ENCODE peak calls at places on chromosomes 11 and 22, in eight cellular contexts. Y is stomach, E is Peyer's patch, F is body of pancreas, X is ovary, Q is heart left ventricle, M is adrenal gland, O is prostate gland. P is an unnamed sample. For H3K27me3, the result is how much of the 10 kb centered on the place peaks cover.

GRCh38 chr11:40188848-40189247 is 1270.6 kb downstream of the LRRC4C start:
- DNase-seq in Y (peak), E (no peak), F (peak), X (no peak), Q (no peak), M (no peak), O (no peak), P (no peak)

GRCh38 chr11:1506981-1507380 is 20.4 kb upstream of the MOB2 start:
- DNase-seq in Y (no peak), E (no peak), F (no peak), X (peak), Q (no peak), M (no peak), O (no peak), P (peak)

GRCh38 chr11:108319541-108320145 is 96.8 kb downstream of the ATM start:
- DNase-seq in Y (no peak), E (no peak), F (no peak), X (no peak), Q (no peak), M (no peak), O (no peak), P (no peak)

GRCh38 chr11:8092587-8093424 is 11.8 kb downstream of the TUB start:
- DNase-seq in Y (peak), E (no peak), F (peak), X (peak), Q (peak), M (peak), O (peak), P (peak)

GRCh38 chr11:111531687-111532364 is 8.7 kb upstream of the LAYN start:
- DNase-seq in Y (no peak), E (no peak), F (no peak), X (no peak), Q (no peak), M (no peak), O (peak), P (no peak)

GRCh38 chr22:21982338-21982965 is at the start of gene TOP3B:
- DNase-seq in Y (peak), E (peak), F (peak), X (peak), Q (peak), M (peak), O (peak), P (peak)

GRCh38 chr11:62457474-62457873 is 38.6 kb downstream of the SCGB1A1 start:
- DNase-seq in Y (no peak), E (no peak), F (no peak), X (no peak), Q (no peak), M (no peak), O (no peak), P (no peak)

GRCh38 chr22:32744560-32744959 is 56.9 kb upstream of the TIMP3 start:
- DNase-seq in Y (no peak), E (no peak), F (no peak), X (no peak), Q (no peak), M (no peak), O (no peak), P (no peak)

GRCh38 chr11:13169709-13170108 is 107.9 kb upstream of the BMAL1 start:
- DNase-seq in Y (no peak), E (no peak), F (peak), X (no peak), Q (no peak), M (peak), O (no peak), P (no peak)

GRCh38 chr11:97140885-97141494 is 751.2 kb downstream of the JRKL start:
- DNase-seq in Y (no peak), E (no peak), F (no peak), X (no peak), Q (no peak), M (no peak), O (no peak), P (no peak)

GRCh38 chr22:40478456-40479125 is 108.2 kb downstream of the SGSM3 start:
- DNase-seq in Y (no peak), E (no peak), F (no peak), X (no peak), Q (no peak), M (no peak), O (no peak), P (no peak)

GRCh38 chr11:84965484-84965883 is 661.7 kb downstream of the DLG2 start:
- DNase-seq in Y (no peak), E (no peak), F (no peak), X (no peak), Q (no peak), M (no peak), O (no peak), P (no peak)

GRCh38 chr11:20367313-20367948 is 3.9 kb downstream of the HTATIP2 start:
- DNase-seq in Y (peak), E (no peak), F (no peak), X (peak), Q (no peak), M (peak), O (no peak), P (no peak)

GRCh38 chr11:118908931-118909618 is 16.7 kb downstream of the BCL9L start:
- DNase-seq in Y (peak), E (no peak), F (peak), X (peak), Q (peak), M (peak), O (peak), P (no peak)

GRCh38 chr22:27959335-27960090 is 40.5 kb upstream of the PITPNB start:
- DNase-seq in Y (no peak), E (no peak), F (peak), X (no peak), Q (no peak), M (peak), O (no peak), P (no peak)

GRCh38 chr11:608751-609354 is 6.9 kb downstream of the IRF7 start:
- DNase-seq in Y (no peak), E (peak), F (no peak), X (no peak), Q (no peak), M (no peak), O (no peak), P (no peak)

GRCh38 chr11:28699701-28700100 is 591.5 kb downstream of the METTL15 start:
- DNase-seq in Y (no peak), E (no peak), F (no peak), X (no peak), Q (no peak), M (no peak), O (no peak), P (no peak)

GRCh38 chr11:126766425-126766824 is 234.1 kb downstream of the KIRREL3 start:
- DNase-seq in Y (no peak), E (no peak), F (no peak), X (no peak), Q (no peak), M (no peak), O (no peak), P (no peak)

GRCh38 chr11:8107642-8108041 is 26.6 kb downstream of the TUB start:
- DNase-seq in Y (peak), E (no peak), F (no peak), X (no peak), Q (no peak), M (no peak), O (no peak), P (no peak)

GRCh38 chr11:61065955-61066638 is 36.2 kb upstream of the CD5 start:
- DNase-seq in Y (no peak), E (no peak), F (no peak), X (no peak), Q (no peak), M (no peak), O (no peak), P (no peak)

GRCh38 chr11:119081682-119082081 is 3.0 kb upstream of the HMBS start:
- DNase-seq in Y (no peak), E (no peak), F (no peak), X (no peak), Q (no peak), M (no peak), O (no peak), P (no peak)

GRCh38 chr22:20034143-20034542 is 13.2 kb downstream of the TANGO2 start:
- DNase-seq in Y (no peak), E (no peak), F (no peak), X (no peak), Q (no peak), M (no peak), O (no peak), P (no peak)

GRCh38 chr11:128421577-128421976 is 165.8 kb downstream of the ETS1 start:
- DNase-seq in Y (no peak), E (no peak), F (no peak), X (no peak), Q (no peak), M (no peak), O (no peak), P (no peak)

GRCh38 chr22:32804036-32804435 is 2.5 kb downstream of the TIMP3 start:
- DNase-seq in Y (no peak), E (no peak), F (no peak), X (no peak), Q (peak), M (no peak), O (no peak), P (no peak)

GRCh38 chr11:63480039-63480438 is 10.9 kb downstream of the PLAAT5 start:
- DNase-seq in Y (no peak), E (no peak), F (no peak), X (no peak), Q (no peak), M (no peak), O (no peak), P (no peak)

GRCh38 chr22:42959472-42960145 is 55.3 kb downstream of the PACSIN2 start:
- DNase-seq in Y (peak), E (no peak), F (peak), X (no peak), Q (peak), M (peak), O (peak), P (peak)

GRCh38 chr11:14073821-14074529 is 111.5 kb downstream of the SPON1 start:
- DNase-seq in Y (no peak), E (no peak), F (peak), X (no peak), Q (no peak), M (no peak), O (no peak), P (no peak)

GRCh38 chr11:129234978-129235377 is 42.9 kb upstream of the ARHGAP32 start:
- DNase-seq in Y (no peak), E (no peak), F (no peak), X (no peak), Q (no peak), M (no peak), O (no peak), P (no peak)

GRCh38 chr11:76910620-76911414 is 50.1 kb downstream of the ACER3 start:
- DNase-seq in Y (no peak), E (no peak), F (peak), X (peak), Q (peak), M (peak), O (no peak), P (no peak)

GRCh38 chr11:119797137-119797611 is 68.2 kb upstream of the NECTIN1 start:
- DNase-seq in Y (no peak), E (peak), F (no peak), X (no peak), Q (no peak), M (no peak), O (no peak), P (no peak)

GRCh38 chr22:23110922-23111527 is 30.8 kb downstream of the RSPH14 start:
- DNase-seq in Y (no peak), E (no peak), F (no peak), X (no peak), Q (no peak), M (no peak), O (no peak), P (no peak)

GRCh38 chr11:27401760-27402316 is 38.8 kb upstream of the CCDC34 start:
- DNase-seq in Y (no peak), E (no peak), F (no peak), X (no peak), Q (no peak), M (no peak), O (no peak), P (no peak)

GRCh38 chr22:30667092-30667485 is 586 bp downstream of the DUSP18 start:
- DNase-seq in Y (no peak), E (no peak), F (no peak), X (no peak), Q (no peak), M (no peak), O (no peak), P (no peak)

GRCh38 chr11:65026810-65027209 is 429 bp upstream of the SNX15 start:
- DNase-seq in Y (no peak), E (no peak), F (no peak), X (no peak), Q (no peak), M (no peak), O (no peak), P (no peak)

GRCh38 chr22:37000676-37001534 is 18.3 kb downstream of the TST start:
- DNase-seq in Y (no peak), E (no peak), F (no peak), X (no peak), Q (no peak), M (no peak), O (no peak), P (no peak)

GRCh38 chr11:117819096-117820040 is 5.2 kb downstream of the FXYD2 start:
- DNase-seq in Y (peak), E (peak), F (peak), X (peak), Q (peak), M (peak), O (no peak), P (no peak)

GRCh38 chr11:128884703-128885338 is 6.3 kb upstream of the KCNJ5 start:
- DNase-seq in Y (peak), E (no peak), F (peak), X (peak), Q (peak), M (peak), O (peak), P (no peak)

GRCh38 chr22:29623059-29623458 is 19.6 kb downstream of the NF2 start:
- DNase-seq in Y (no peak), E (no peak), F (no peak), X (no peak), Q (no peak), M (no peak), O (no peak), P (no peak)

GRCh38 chr11:118961591-118961990 is 5.5 kb downstream of the UPK2 start:
- DNase-seq in Y (no peak), E (no peak), F (no peak), X (no peak), Q (no peak), M (no peak), O (no peak), P (no peak)

DNA sequence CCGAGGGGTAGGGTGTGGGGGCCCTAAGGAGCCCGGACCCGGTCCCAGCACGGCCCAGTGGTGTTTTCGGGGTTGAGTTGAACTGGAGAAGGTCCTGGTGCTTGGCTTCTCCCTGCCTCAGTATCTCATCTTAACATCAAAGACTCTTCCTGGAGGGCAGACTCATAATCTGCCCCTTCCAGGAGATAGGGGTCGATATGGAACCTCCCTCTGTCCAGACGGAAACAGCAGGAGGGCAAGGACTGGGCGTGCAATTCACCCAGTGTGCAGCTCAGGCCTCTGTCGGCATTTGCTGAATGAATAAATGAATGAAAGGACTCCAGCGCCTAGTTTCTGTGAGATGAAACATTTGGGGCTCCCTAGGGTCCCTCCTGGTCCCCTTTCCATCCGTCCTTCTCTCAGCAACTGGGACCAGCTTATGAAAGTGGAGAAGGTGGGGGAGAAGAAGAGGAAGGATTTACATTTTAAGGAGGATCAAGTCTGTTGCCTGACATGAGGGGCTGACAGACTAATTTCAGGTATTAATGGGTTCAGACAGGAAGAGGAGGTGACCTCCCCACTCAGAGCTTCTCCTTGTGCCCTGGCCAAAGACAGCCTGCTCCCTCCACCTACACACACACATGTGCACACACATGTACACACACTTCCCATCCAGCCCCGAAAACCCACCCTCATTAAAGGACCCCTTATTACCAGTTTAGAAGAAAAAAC is 1.1 kb upstream of the SHISA8 start:
- DNase-seq in Y (no peak), E (no peak), F (no peak), X (no peak), Q (no peak), M (no peak), O (no peak), P (no peak)
- H3K27me3 ChIP-seq in Y (under half), E (under half), F (under half), X (under half), Q (under half), M (under half), O (under half), P (under half)

GRCh38 chr11:74490945-74491344 is 2.6 kb downstream of the LIPT2 start:
- DNase-seq in Y (no peak), E (no peak), F (no peak), X (no peak), Q (no peak), M (no peak), O (no peak), P (no peak)

GRCh38 chr11:74492084-74492483 is 1.4 kb downstream of the LIPT2 start:
- DNase-seq in Y (no peak), E (no peak), F (no peak), X (no peak), Q (no peak), M (no peak), O (no peak), P (no peak)

GRCh38 chr11:74494916-74495315 is 1.4 kb upstream of the LIPT2 start:
- DNase-seq in Y (no peak), E (no peak), F (no peak), X (no peak), Q (no peak), M (no peak), O (no peak), P (no peak)

GRCh38 chr11:74493816-74494630 is 499 bp upstream of the LIPT2 start:
- DNase-seq in Y (no peak), E (no peak), F (no peak), X (no peak), Q (no peak), M (no peak), O (no peak), P (no peak)

DNA sequence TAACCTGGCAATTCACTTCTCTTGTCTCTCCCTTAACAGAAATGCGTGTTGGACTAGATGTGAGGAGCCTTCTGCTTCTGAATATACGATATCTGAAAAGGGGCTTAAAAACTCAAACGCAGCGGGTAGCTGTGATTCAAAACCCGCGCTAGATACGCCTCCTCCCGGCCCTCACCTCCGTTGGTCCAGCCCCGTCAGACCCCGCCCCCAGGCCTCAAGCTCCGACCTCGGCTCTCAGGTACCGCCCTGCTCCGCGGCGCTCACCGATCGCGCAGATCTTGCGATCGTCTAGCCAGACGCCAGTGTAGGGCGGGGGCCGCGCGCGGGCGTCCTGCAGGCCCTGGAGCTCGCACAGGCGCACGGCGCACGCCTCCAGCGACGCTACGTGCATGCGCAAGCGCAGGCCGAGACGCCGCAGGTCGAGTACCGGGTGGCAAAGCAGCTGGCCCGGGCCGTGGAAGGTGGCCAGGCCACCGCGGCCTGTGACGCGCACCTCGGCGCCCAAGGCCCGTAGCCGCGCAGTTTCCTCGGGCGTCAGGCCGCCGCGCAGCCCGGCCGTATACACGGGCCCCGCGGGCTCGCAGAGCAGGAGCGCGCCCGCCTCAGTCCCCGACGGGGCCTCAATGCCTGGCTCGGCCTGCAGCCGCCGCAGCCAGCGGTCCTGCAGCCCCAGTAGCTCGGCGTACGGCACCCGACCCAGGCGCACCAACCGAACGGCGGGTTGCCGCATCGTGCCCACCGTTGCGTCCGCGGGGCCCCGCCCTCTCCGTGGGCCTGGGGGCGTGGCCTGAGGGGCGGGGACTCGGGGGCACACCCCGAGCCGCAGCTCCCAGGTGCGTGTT is at the start of gene LIPT2:
- DNase-seq in Y (peak), E (peak), F (peak), X (peak), Q (peak), M (peak), O (peak), P (peak)
- TF ChIP-seq POLR2A in Y (no peak), E (peak), F (peak), X (peak), Q (peak), M (peak), O (peak), P (peak)

GRCh38 chr11:70925238-70925637 is 327.1 kb downstream of the SHANK2 start:
- DNase-seq in Y (no peak), E (no peak), F (no peak), X (no peak), Q (no peak), M (no peak), O (no peak), P (no peak)
- H3K27me3 ChIP-seq in Y (under half), E (under half), F (under half), X (under half), Q (under half), M (under half), O (under half), P (under half)

DNA sequence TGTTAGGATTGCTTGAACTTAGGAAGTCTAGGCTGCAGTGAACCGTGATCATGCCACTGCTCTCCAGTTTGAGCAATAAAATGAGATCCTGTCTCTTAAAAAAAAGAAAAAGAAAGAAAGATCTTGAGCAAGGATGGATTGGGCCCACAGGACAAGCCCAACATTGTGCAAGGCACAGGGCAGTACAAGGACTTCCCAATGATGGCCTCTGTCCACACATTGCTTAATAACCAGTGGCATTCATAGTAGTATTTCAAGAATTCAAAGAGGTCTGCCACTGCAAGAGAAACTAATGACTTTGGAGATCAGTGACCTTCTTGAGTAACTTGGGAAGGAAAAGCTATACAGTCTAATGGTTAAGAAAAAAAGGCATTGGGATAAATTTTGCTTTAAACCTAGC is 44.6 kb downstream of the SEZ6L start:
- DNase-seq in Y (no peak), E (no peak), F (no peak), X (no peak), Q (no peak), M (peak), O (peak), P (no peak)
- TF ChIP-seq POLR2A in Y (no peak), E (no peak), F (no peak), X (no peak), Q (no peak), M (no peak), O (no peak), P (no peak)

GRCh38 chr22:50261615-50262459 is at the start of gene MAPK12:
- DNase-seq in Y (no peak), E (no peak), F (no peak), X (peak), Q (peak), M (no peak), O (no peak), P (no peak)

GRCh38 chr22:50262460-50262911 is 1.0 kb upstream of the MAPK12 start:
- DNase-seq in Y (no peak), E (no peak), F (no peak), X (no peak), Q (no peak), M (no peak), O (no peak), P (no peak)

GRCh38 chr22:50264104-50264745 is 2.7 kb upstream of the MAPK12 start:
- DNase-seq in Y (no peak), E (no peak), F (no peak), X (no peak), Q (no peak), M (no peak), O (no peak), P (no peak)

GRCh38 chr22:50264946-50265669 is 3.6 kb upstream of the MAPK12 start:
- DNase-seq in Y (no peak), E (no peak), F (no peak), X (no peak), Q (no peak), M (no peak), O (no peak), P (no peak)

GRCh38 chr22:50262973-50263617 is 1.6 kb upstream of the MAPK12 start:
- DNase-seq in Y (no peak), E (no peak), F (no peak), X (no peak), Q (no peak), M (no peak), O (no peak), P (no peak)
- H3K27me3 ChIP-seq in Y (under half), E (under half), F (under half), X (under half), Q (under half), M (under half), O (under half), P (under half)

P was measured in right lobe of liver.